ENCODE peak calls at places on chromosomes 6 and 20, in seven cellular contexts. One of them, this sample, is unnamed. For H3K4me1 and H3K27me3, the result is how much of the 10 kb centered on the place peaks cover.

GRCh38 chr20:54094268-54094580 is 23.8 kb upstream of the BCAS1 start:
- DNase-seq in Caco-2: no peak
- DNase-seq in body of pancreas: no peak
- DNase-seq in cardiac muscle cell: no peak
- DNase-seq in CD8-positive, alpha-beta T cell: no peak
- DNase-seq in tibial nerve: no peak
- DNase-seq in mesendoderm: no peak
- DNase-seq in this sample: no peak

GRCh38 chr6:152267967-152268845 is 369.0 kb downstream of the SYNE1 start:
- DNase-seq in cardiac muscle cell: peak
- DNase-seq in CD8-positive, alpha-beta T cell: no peak
- DNase-seq in tibial nerve: peak
- DNase-seq in Caco-2: peak
- DNase-seq in body of pancreas: peak
- DNase-seq in mesendoderm: peak
- DNase-seq in this sample: no peak

GRCh38 chr20:58665606-58666005 is 14.5 kb downstream of the STX16 start:
- DNase-seq in tibial nerve: no peak
- DNase-seq in cardiac muscle cell: no peak
- DNase-seq in CD8-positive, alpha-beta T cell: no peak
- DNase-seq in body of pancreas: peak
- DNase-seq in Caco-2: no peak
- DNase-seq in mesendoderm: no peak
- DNase-seq in this sample: no peak

GRCh38 chr6:8219352-8219943 is 117.1 kb upstream of the EEF1E1 start:
- DNase-seq in body of pancreas: peak
- DNase-seq in tibial nerve: peak
- DNase-seq in Caco-2: peak
- DNase-seq in cardiac muscle cell: peak
- DNase-seq in mesendoderm: peak
- DNase-seq in CD8-positive, alpha-beta T cell: no peak
- DNase-seq in this sample: no peak

GRCh38 chr6:89818977-89819335 is 638 bp downstream of the MDN1 start:
- DNase-seq in mesendoderm: peak
- DNase-seq in tibial nerve: no peak
- DNase-seq in CD8-positive, alpha-beta T cell: no peak
- DNase-seq in cardiac muscle cell: peak
- DNase-seq in body of pancreas: peak
- DNase-seq in Caco-2: no peak
- DNase-seq in this sample: no peak

GRCh38 chr6:122671246-122671645 is 61.0 kb downstream of the PKIB start:
- DNase-seq in tibial nerve: no peak
- DNase-seq in CD8-positive, alpha-beta T cell: no peak
- DNase-seq in mesendoderm: no peak
- DNase-seq in cardiac muscle cell: no peak
- DNase-seq in body of pancreas: peak
- DNase-seq in Caco-2: no peak
- DNase-seq in this sample: no peak

GRCh38 chr6:98416027-98416426 is 418.3 kb upstream of the POU3F2 start:
- DNase-seq in cardiac muscle cell: no peak
- DNase-seq in mesendoderm: no peak
- DNase-seq in CD8-positive, alpha-beta T cell: no peak
- DNase-seq in body of pancreas: no peak
- DNase-seq in Caco-2: no peak
- DNase-seq in tibial nerve: no peak
- DNase-seq in this sample: no peak

GRCh38 chr6:128239146-128239545 is 281.3 kb downstream of the PTPRK start:
- DNase-seq in mesendoderm: no peak
- DNase-seq in cardiac muscle cell: no peak
- DNase-seq in body of pancreas: no peak
- DNase-seq in tibial nerve: no peak
- DNase-seq in CD8-positive, alpha-beta T cell: no peak
- DNase-seq in Caco-2: no peak
- DNase-seq in this sample: no peak

GRCh38 chr6:71336901-71337300 is 48.3 kb downstream of the OGFRL1 start:
- DNase-seq in mesendoderm: no peak
- DNase-seq in Caco-2: no peak
- DNase-seq in cardiac muscle cell: no peak
- DNase-seq in body of pancreas: no peak
- DNase-seq in CD8-positive, alpha-beta T cell: no peak
- DNase-seq in tibial nerve: no peak
- DNase-seq in this sample: no peak

GRCh38 chr20:49880177-49880576 is 35.2 kb downstream of the SPATA2 start:
- DNase-seq in Caco-2: no peak
- DNase-seq in tibial nerve: no peak
- DNase-seq in body of pancreas: peak
- DNase-seq in mesendoderm: no peak
- DNase-seq in CD8-positive, alpha-beta T cell: no peak
- DNase-seq in cardiac muscle cell: peak
- DNase-seq in this sample: no peak

GRCh38 chr6:11645016-11645415 is 107.5 kb downstream of the TMEM170B start:
- DNase-seq in cardiac muscle cell: peak
- DNase-seq in mesendoderm: no peak
- DNase-seq in body of pancreas: no peak
- DNase-seq in tibial nerve: no peak
- DNase-seq in Caco-2: no peak
- DNase-seq in CD8-positive, alpha-beta T cell: no peak
- DNase-seq in this sample: no peak

GRCh38 chr20:51156041-51156795 is 133.3 kb upstream of the KCNG1 start:
- DNase-seq in CD8-positive, alpha-beta T cell: no peak
- DNase-seq in tibial nerve: peak
- DNase-seq in mesendoderm: peak
- DNase-seq in cardiac muscle cell: peak
- DNase-seq in Caco-2: no peak
- DNase-seq in body of pancreas: peak
- DNase-seq in this sample: no peak

GRCh38 chr6:33847078-33847477 is 43.3 kb upstream of the MLN start:
- DNase-seq in tibial nerve: no peak
- DNase-seq in Caco-2: no peak
- DNase-seq in body of pancreas: no peak
- DNase-seq in mesendoderm: no peak
- DNase-seq in cardiac muscle cell: no peak
- DNase-seq in CD8-positive, alpha-beta T cell: no peak
- DNase-seq in this sample: no peak

GRCh38 chr6:15246217-15247211 is 645 bp downstream of the JARID2 start:
- DNase-seq in mesendoderm: no peak
- DNase-seq in cardiac muscle cell: peak
- DNase-seq in Caco-2: no peak
- DNase-seq in CD8-positive, alpha-beta T cell: no peak
- DNase-seq in tibial nerve: no peak
- DNase-seq in body of pancreas: no peak
- DNase-seq in this sample: no peak

GRCh38 chr6:136767583-136768307 is 24.5 kb downstream of the MAP3K5 start:
- DNase-seq in tibial nerve: no peak
- DNase-seq in mesendoderm: no peak
- DNase-seq in body of pancreas: no peak
- DNase-seq in Caco-2: no peak
- DNase-seq in cardiac muscle cell: peak
- DNase-seq in CD8-positive, alpha-beta T cell: no peak
- DNase-seq in this sample: no peak

GRCh38 chr6:452301-453067 is 60.9 kb downstream of the IRF4 start:
- DNase-seq in Caco-2: no peak
- DNase-seq in mesendoderm: no peak
- DNase-seq in tibial nerve: peak
- DNase-seq in cardiac muscle cell: no peak
- DNase-seq in body of pancreas: no peak
- DNase-seq in CD8-positive, alpha-beta T cell: no peak
- DNase-seq in this sample: no peak

GRCh38 chr6:133774356-133774755 is 114.6 kb upstream of the TCF21 start:
- DNase-seq in cardiac muscle cell: peak
- DNase-seq in mesendoderm: no peak
- DNase-seq in CD8-positive, alpha-beta T cell: no peak
- DNase-seq in tibial nerve: no peak
- DNase-seq in Caco-2: no peak
- DNase-seq in body of pancreas: no peak
- DNase-seq in this sample: no peak

GRCh38 chr6:20876016-20876415 is 341.8 kb downstream of the CDKAL1 start:
- DNase-seq in CD8-positive, alpha-beta T cell: no peak
- DNase-seq in Caco-2: no peak
- DNase-seq in body of pancreas: no peak
- DNase-seq in mesendoderm: peak
- DNase-seq in tibial nerve: no peak
- DNase-seq in cardiac muscle cell: peak
- DNase-seq in this sample: no peak

GRCh38 chr20:2005359-2005758 is 11.5 kb upstream of the PDYN start:
- DNase-seq in cardiac muscle cell: peak
- DNase-seq in mesendoderm: no peak
- DNase-seq in Caco-2: no peak
- DNase-seq in body of pancreas: no peak
- DNase-seq in tibial nerve: no peak
- DNase-seq in CD8-positive, alpha-beta T cell: no peak
- DNase-seq in this sample: no peak

GRCh38 chr6:123804771-123805540 is 1.3 kb downstream of the NKAIN2 start:
- DNase-seq in tibial nerve: no peak
- DNase-seq in mesendoderm: no peak
- DNase-seq in Caco-2: no peak
- DNase-seq in cardiac muscle cell: no peak
- DNase-seq in body of pancreas: no peak
- DNase-seq in CD8-positive, alpha-beta T cell: no peak
- DNase-seq in this sample: no peak

GRCh38 chr6:8041933-8042583 is 22.1 kb downstream of the BLOC1S5 start:
- DNase-seq in Caco-2: no peak
- DNase-seq in CD8-positive, alpha-beta T cell: no peak
- DNase-seq in body of pancreas: no peak
- DNase-seq in cardiac muscle cell: no peak
- DNase-seq in mesendoderm: no peak
- DNase-seq in tibial nerve: no peak
- DNase-seq in this sample: no peak

GRCh38 chr6:57207141-57207540 is 15.0 kb downstream of the RAB23 start:
- DNase-seq in CD8-positive, alpha-beta T cell: no peak
- DNase-seq in Caco-2: no peak
- DNase-seq in cardiac muscle cell: peak
- DNase-seq in mesendoderm: peak
- DNase-seq in tibial nerve: no peak
- DNase-seq in body of pancreas: no peak
- DNase-seq in this sample: no peak

GRCh38 chr6:46010771-46011170 is 4.9 kb downstream of the CLIC5 start:
- DNase-seq in tibial nerve: no peak
- DNase-seq in mesendoderm: no peak
- DNase-seq in CD8-positive, alpha-beta T cell: no peak
- DNase-seq in Caco-2: no peak
- DNase-seq in cardiac muscle cell: no peak
- DNase-seq in body of pancreas: no peak
- DNase-seq in this sample: peak

GRCh38 chr6:43801489-43802181 is 31.6 kb downstream of the VEGFA start:
- DNase-seq in tibial nerve: no peak
- DNase-seq in body of pancreas: peak
- DNase-seq in mesendoderm: no peak
- DNase-seq in Caco-2: no peak
- DNase-seq in CD8-positive, alpha-beta T cell: no peak
- DNase-seq in cardiac muscle cell: no peak
- DNase-seq in this sample: no peak
- H3K4me1 ChIP-seq in tibial nerve: under half
- H3K4me1 ChIP-seq in body of pancreas: half or more
- H3K4me1 ChIP-seq in mesendoderm: under half
- H3K4me1 ChIP-seq in Caco-2: half or more
- H3K4me1 ChIP-seq in CD8-positive, alpha-beta T cell: under half
- H3K4me1 ChIP-seq in cardiac muscle cell: under half
- H3K4me1 ChIP-seq in this sample: under half

GRCh38 chr20:62591591-62591990 is 50.7 kb upstream of the SLCO4A1 start:
- DNase-seq in cardiac muscle cell: no peak
- DNase-seq in CD8-positive, alpha-beta T cell: no peak
- DNase-seq in tibial nerve: no peak
- DNase-seq in mesendoderm: no peak
- DNase-seq in Caco-2: no peak
- DNase-seq in body of pancreas: no peak
- DNase-seq in this sample: no peak

GRCh38 chr20:62589720-62590119 is 52.6 kb upstream of the SLCO4A1 start:
- DNase-seq in cardiac muscle cell: no peak
- DNase-seq in CD8-positive, alpha-beta T cell: no peak
- DNase-seq in body of pancreas: no peak
- DNase-seq in mesendoderm: no peak
- DNase-seq in Caco-2: no peak
- DNase-seq in tibial nerve: no peak
- DNase-seq in this sample: no peak

GRCh38 chr20:62592506-62593177 is 49.7 kb upstream of the SLCO4A1 start:
- DNase-seq in CD8-positive, alpha-beta T cell: no peak
- DNase-seq in body of pancreas: no peak
- DNase-seq in mesendoderm: peak
- DNase-seq in tibial nerve: no peak
- DNase-seq in cardiac muscle cell: no peak
- DNase-seq in Caco-2: no peak
- DNase-seq in this sample: no peak

GRCh38 chr20:62590301-62591121 is 51.8 kb upstream of the SLCO4A1 start:
- DNase-seq in Caco-2: no peak
- DNase-seq in body of pancreas: no peak
- DNase-seq in CD8-positive, alpha-beta T cell: no peak
- DNase-seq in cardiac muscle cell: peak
- DNase-seq in mesendoderm: no peak
- DNase-seq in tibial nerve: no peak
- DNase-seq in this sample: no peak

DNA sequence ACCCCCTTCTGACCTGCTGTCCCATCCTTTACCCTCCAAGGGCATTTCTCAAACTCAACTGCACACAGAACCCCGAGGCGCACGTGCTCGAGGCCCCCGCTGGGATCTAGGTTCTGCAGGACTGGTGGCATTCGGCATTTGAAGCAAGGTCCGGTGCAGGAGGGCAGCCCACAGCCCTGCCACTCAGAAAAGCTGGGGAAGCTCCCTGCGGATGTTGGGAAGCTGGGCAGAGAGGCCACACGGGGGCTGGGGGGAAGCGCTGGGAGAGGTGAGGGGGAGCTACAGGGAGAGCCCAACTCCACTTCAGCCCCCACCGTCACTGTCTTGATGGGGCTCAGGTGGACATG is 51.2 kb upstream of the SLCO4A1 start:
- DNase-seq in body of pancreas: no peak
- DNase-seq in cardiac muscle cell: no peak
- DNase-seq in CD8-positive, alpha-beta T cell: no peak
- DNase-seq in mesendoderm: no peak
- DNase-seq in Caco-2: no peak
- DNase-seq in tibial nerve: no peak
- DNase-seq in this sample: no peak
- H3K27me3 ChIP-seq in body of pancreas: under half
- H3K27me3 ChIP-seq in cardiac muscle cell: under half
- H3K27me3 ChIP-seq in CD8-positive, alpha-beta T cell: under half
- H3K27me3 ChIP-seq in mesendoderm: under half
- H3K27me3 ChIP-seq in Caco-2: under half
- H3K27me3 ChIP-seq in tibial nerve: under half
- H3K27me3 ChIP-seq in this sample: under half

DNA sequence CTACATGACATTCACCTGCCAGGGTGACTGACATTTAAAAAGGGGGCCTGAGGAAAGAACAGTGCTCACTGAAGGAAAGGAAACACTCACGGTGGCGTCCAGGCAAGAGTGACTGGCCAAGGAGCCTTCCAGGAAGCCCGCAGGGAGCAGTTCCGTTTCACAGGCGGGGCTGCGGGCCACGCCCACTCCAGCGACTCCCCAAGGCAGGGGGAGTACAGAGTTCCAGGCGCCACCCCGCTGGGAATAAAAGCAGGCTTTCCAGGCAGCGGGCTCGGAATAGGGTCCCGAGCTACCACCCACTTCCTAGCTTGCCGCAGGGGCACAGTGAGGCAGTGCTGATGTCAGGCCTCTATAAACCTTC is 34.2 kb downstream of the PKIG start:
- DNase-seq in cardiac muscle cell: no peak
- DNase-seq in CD8-positive, alpha-beta T cell: no peak
- DNase-seq in mesendoderm: no peak
- DNase-seq in Caco-2: no peak
- DNase-seq in tibial nerve: no peak
- DNase-seq in body of pancreas: no peak
- DNase-seq in this sample: peak
- H3K4me1 ChIP-seq in cardiac muscle cell: under half
- H3K4me1 ChIP-seq in CD8-positive, alpha-beta T cell: half or more
- H3K4me1 ChIP-seq in mesendoderm: under half
- H3K4me1 ChIP-seq in Caco-2: under half
- H3K4me1 ChIP-seq in tibial nerve: under half
- H3K4me1 ChIP-seq in body of pancreas: under half
- H3K4me1 ChIP-seq in this sample: half or more

GRCh38 chr6:39227476-39227875 is 1.8 kb downstream of the KCNK5 start:
- DNase-seq in mesendoderm: no peak
- DNase-seq in CD8-positive, alpha-beta T cell: no peak
- DNase-seq in cardiac muscle cell: no peak
- DNase-seq in tibial nerve: no peak
- DNase-seq in body of pancreas: no peak
- DNase-seq in Caco-2: no peak
- DNase-seq in this sample: no peak
- H3K27me3 ChIP-seq in mesendoderm: under half
- H3K27me3 ChIP-seq in CD8-positive, alpha-beta T cell: under half
- H3K27me3 ChIP-seq in cardiac muscle cell: under half
- H3K27me3 ChIP-seq in tibial nerve: under half
- H3K27me3 ChIP-seq in body of pancreas: under half
- H3K27me3 ChIP-seq in Caco-2: under half
- H3K27me3 ChIP-seq in this sample: under half

This sample was measured in heart left ventricle.